ENCODE peak calls at places on chromosomes 12 and 14, in ten cellular contexts. One of them, this sample, is unnamed.
A peak's percentile ranks its signal among the peaks of the same experiment; 100 is the strongest.

GRCh38 chr14:64722842-64723447 is 18.7 kb downstream of the PLEKHG3 start:
- DNase-seq in CD4-positive, CD25-positive, alpha-beta regulatory T cell: peak; percentile 24
- DNase-seq in CD8-positive, alpha-beta memory T cell: no peak
- DNase-seq in stimulated activated CD8-positive, alpha-beta memory T cell treated with anti-CD3 and anti-CD28 coated beads, Interleukin-4, amount 100 ng/mL, for 1 hour: no peak
- DNase-seq in epithelial cell of esophagus: peak; percentile 93
- DNase-seq in fibroblast of mammary gland: no peak
- DNase-seq in fibroblast of pulmonary artery: no peak
- DNase-seq in heart left ventricle: no peak
- DNase-seq in T follicular helper cell: no peak
- DNase-seq in naive thymus-derived CD8-positive, alpha-beta T cell: no peak
- DNase-seq in this sample: peak; percentile 19

GRCh38 chr12:69756088-69756731 is 17.6 kb downstream of the RAB3IP start:
- DNase-seq in heart left ventricle: no peak
- DNase-seq in fibroblast of mammary gland: no peak
- DNase-seq in T follicular helper cell: no peak
- DNase-seq in naive thymus-derived CD8-positive, alpha-beta T cell: no peak
- DNase-seq in CD4-positive, CD25-positive, alpha-beta regulatory T cell: no peak
- DNase-seq in stimulated activated CD8-positive, alpha-beta memory T cell treated with anti-CD3 and anti-CD28 coated beads, Interleukin-4, amount 100 ng/mL, for 1 hour: no peak
- DNase-seq in CD8-positive, alpha-beta memory T cell: no peak
- DNase-seq in fibroblast of pulmonary artery: no peak
- DNase-seq in epithelial cell of esophagus: no peak
- DNase-seq in this sample: no peak

GRCh38 chr14:101186544-101186943 is 283.0 kb upstream of the RTL1 start:
- DNase-seq in T follicular helper cell: no peak
- DNase-seq in CD4-positive, CD25-positive, alpha-beta regulatory T cell: no peak
- DNase-seq in fibroblast of mammary gland: no peak
- DNase-seq in heart left ventricle: no peak
- DNase-seq in naive thymus-derived CD8-positive, alpha-beta T cell: no peak
- DNase-seq in fibroblast of pulmonary artery: no peak
- DNase-seq in stimulated activated CD8-positive, alpha-beta memory T cell treated with anti-CD3 and anti-CD28 coated beads, Interleukin-4, amount 100 ng/mL, for 1 hour: no peak
- DNase-seq in epithelial cell of esophagus: no peak
- DNase-seq in CD8-positive, alpha-beta memory T cell: no peak
- DNase-seq in this sample: no peak

GRCh38 chr12:124370851-124371250 is 76.0 kb downstream of the RFLNA start:
- DNase-seq in T follicular helper cell: no peak
- DNase-seq in stimulated activated CD8-positive, alpha-beta memory T cell treated with anti-CD3 and anti-CD28 coated beads, Interleukin-4, amount 100 ng/mL, for 1 hour: no peak
- DNase-seq in CD4-positive, CD25-positive, alpha-beta regulatory T cell: no peak
- DNase-seq in fibroblast of mammary gland: no peak
- DNase-seq in naive thymus-derived CD8-positive, alpha-beta T cell: no peak
- DNase-seq in epithelial cell of esophagus: no peak
- DNase-seq in fibroblast of pulmonary artery: no peak
- DNase-seq in heart left ventricle: no peak
- DNase-seq in CD8-positive, alpha-beta memory T cell: no peak
- DNase-seq in this sample: no peak

GRCh38 chr14:104420990-104421389 is 158.6 kb upstream of the C14orf180 start:
- DNase-seq in T follicular helper cell: no peak
- DNase-seq in CD8-positive, alpha-beta memory T cell: no peak
- DNase-seq in naive thymus-derived CD8-positive, alpha-beta T cell: no peak
- DNase-seq in epithelial cell of esophagus: no peak
- DNase-seq in heart left ventricle: no peak
- DNase-seq in stimulated activated CD8-positive, alpha-beta memory T cell treated with anti-CD3 and anti-CD28 coated beads, Interleukin-4, amount 100 ng/mL, for 1 hour: no peak
- DNase-seq in fibroblast of mammary gland: no peak
- DNase-seq in CD4-positive, CD25-positive, alpha-beta regulatory T cell: no peak
- DNase-seq in fibroblast of pulmonary artery: no peak
- DNase-seq in this sample: peak; percentile 43

GRCh38 chr12:92695577-92695976 is 7.2 kb upstream of the PLEKHG7 start:
- DNase-seq in heart left ventricle: no peak
- DNase-seq in CD4-positive, CD25-positive, alpha-beta regulatory T cell: no peak
- DNase-seq in fibroblast of mammary gland: no peak
- DNase-seq in fibroblast of pulmonary artery: no peak
- DNase-seq in naive thymus-derived CD8-positive, alpha-beta T cell: no peak
- DNase-seq in stimulated activated CD8-positive, alpha-beta memory T cell treated with anti-CD3 and anti-CD28 coated beads, Interleukin-4, amount 100 ng/mL, for 1 hour: no peak
- DNase-seq in epithelial cell of esophagus: no peak
- DNase-seq in CD8-positive, alpha-beta memory T cell: no peak
- DNase-seq in T follicular helper cell: no peak
- DNase-seq in this sample: no peak

GRCh38 chr12:122871851-122872785 is 23.8 kb downstream of the VPS37B start:
- DNase-seq in epithelial cell of esophagus: peak; percentile 92
- DNase-seq in stimulated activated CD8-positive, alpha-beta memory T cell treated with anti-CD3 and anti-CD28 coated beads, Interleukin-4, amount 100 ng/mL, for 1 hour: no peak
- DNase-seq in heart left ventricle: peak; percentile 78
- DNase-seq in fibroblast of mammary gland: peak; percentile 78
- DNase-seq in naive thymus-derived CD8-positive, alpha-beta T cell: no peak
- DNase-seq in T follicular helper cell: no peak
- DNase-seq in fibroblast of pulmonary artery: peak; percentile 72
- DNase-seq in CD4-positive, CD25-positive, alpha-beta regulatory T cell: peak; percentile 39
- DNase-seq in CD8-positive, alpha-beta memory T cell: peak; percentile 53
- DNase-seq in this sample: peak; percentile 78

GRCh38 chr12:120720234-120720968 is 5.2 kb upstream of the ACADS start:
- DNase-seq in heart left ventricle: no peak
- DNase-seq in CD4-positive, CD25-positive, alpha-beta regulatory T cell: no peak
- DNase-seq in fibroblast of pulmonary artery: peak; percentile 83
- DNase-seq in stimulated activated CD8-positive, alpha-beta memory T cell treated with anti-CD3 and anti-CD28 coated beads, Interleukin-4, amount 100 ng/mL, for 1 hour: no peak
- DNase-seq in fibroblast of mammary gland: peak; percentile 81
- DNase-seq in naive thymus-derived CD8-positive, alpha-beta T cell: no peak
- DNase-seq in CD8-positive, alpha-beta memory T cell: no peak
- DNase-seq in T follicular helper cell: no peak
- DNase-seq in epithelial cell of esophagus: peak; percentile 76
- DNase-seq in this sample: no peak

GRCh38 chr14:61749867-61750266 is 12.4 kb upstream of the SNAPC1 start:
- DNase-seq in CD4-positive, CD25-positive, alpha-beta regulatory T cell: no peak
- DNase-seq in CD8-positive, alpha-beta memory T cell: no peak
- DNase-seq in epithelial cell of esophagus: peak; percentile 41
- DNase-seq in heart left ventricle: no peak
- DNase-seq in T follicular helper cell: no peak
- DNase-seq in fibroblast of mammary gland: no peak
- DNase-seq in fibroblast of pulmonary artery: no peak
- DNase-seq in stimulated activated CD8-positive, alpha-beta memory T cell treated with anti-CD3 and anti-CD28 coated beads, Interleukin-4, amount 100 ng/mL, for 1 hour: no peak
- DNase-seq in naive thymus-derived CD8-positive, alpha-beta T cell: no peak
- DNase-seq in this sample: no peak

GRCh38 chr12:2439332-2440100 is 355.3 kb upstream of the FKBP4 start:
- DNase-seq in epithelial cell of esophagus: no peak
- DNase-seq in fibroblast of mammary gland: no peak
- DNase-seq in naive thymus-derived CD8-positive, alpha-beta T cell: no peak
- DNase-seq in fibroblast of pulmonary artery: no peak
- DNase-seq in CD8-positive, alpha-beta memory T cell: no peak
- DNase-seq in T follicular helper cell: no peak
- DNase-seq in stimulated activated CD8-positive, alpha-beta memory T cell treated with anti-CD3 and anti-CD28 coated beads, Interleukin-4, amount 100 ng/mL, for 1 hour: no peak
- DNase-seq in heart left ventricle: peak; percentile 84
- DNase-seq in CD4-positive, CD25-positive, alpha-beta regulatory T cell: no peak
- DNase-seq in this sample: no peak

GRCh38 chr14:100586153-100586519 is 1.1 kb downstream of the BEGAIN start:
- DNase-seq in fibroblast of mammary gland: no peak
- DNase-seq in heart left ventricle: peak; percentile 24
- DNase-seq in CD4-positive, CD25-positive, alpha-beta regulatory T cell: no peak
- DNase-seq in epithelial cell of esophagus: no peak
- DNase-seq in naive thymus-derived CD8-positive, alpha-beta T cell: no peak
- DNase-seq in stimulated activated CD8-positive, alpha-beta memory T cell treated with anti-CD3 and anti-CD28 coated beads, Interleukin-4, amount 100 ng/mL, for 1 hour: no peak
- DNase-seq in T follicular helper cell: no peak
- DNase-seq in fibroblast of pulmonary artery: no peak
- DNase-seq in CD8-positive, alpha-beta memory T cell: peak; percentile 41
- DNase-seq in this sample: no peak

GRCh38 chr12:9607816-9608215 is at the start of gene KLRB1:
- DNase-seq in naive thymus-derived CD8-positive, alpha-beta T cell: no peak
- DNase-seq in heart left ventricle: no peak
- DNase-seq in T follicular helper cell: no peak
- DNase-seq in fibroblast of mammary gland: no peak
- DNase-seq in fibroblast of pulmonary artery: no peak
- DNase-seq in stimulated activated CD8-positive, alpha-beta memory T cell treated with anti-CD3 and anti-CD28 coated beads, Interleukin-4, amount 100 ng/mL, for 1 hour: no peak
- DNase-seq in CD4-positive, CD25-positive, alpha-beta regulatory T cell: no peak
- DNase-seq in CD8-positive, alpha-beta memory T cell: no peak
- DNase-seq in epithelial cell of esophagus: no peak
- DNase-seq in this sample: no peak

GRCh38 chr14:21686468-21686867 is 12.8 kb upstream of the OR4E1 start:
- DNase-seq in CD4-positive, CD25-positive, alpha-beta regulatory T cell: no peak
- DNase-seq in fibroblast of mammary gland: peak; percentile 2
- DNase-seq in naive thymus-derived CD8-positive, alpha-beta T cell: no peak
- DNase-seq in stimulated activated CD8-positive, alpha-beta memory T cell treated with anti-CD3 and anti-CD28 coated beads, Interleukin-4, amount 100 ng/mL, for 1 hour: no peak
- DNase-seq in T follicular helper cell: no peak
- DNase-seq in epithelial cell of esophagus: no peak
- DNase-seq in fibroblast of pulmonary artery: no peak
- DNase-seq in CD8-positive, alpha-beta memory T cell: no peak
- DNase-seq in heart left ventricle: no peak
- DNase-seq in this sample: no peak

GRCh38 chr14:24734917-24735500 is 101.0 kb upstream of the GZMB start:
- DNase-seq in fibroblast of mammary gland: peak; percentile 82
- DNase-seq in naive thymus-derived CD8-positive, alpha-beta T cell: no peak
- DNase-seq in epithelial cell of esophagus: peak; percentile 81
- DNase-seq in heart left ventricle: peak; percentile 30
- DNase-seq in CD4-positive, CD25-positive, alpha-beta regulatory T cell: no peak
- DNase-seq in T follicular helper cell: no peak
- DNase-seq in CD8-positive, alpha-beta memory T cell: no peak
- DNase-seq in stimulated activated CD8-positive, alpha-beta memory T cell treated with anti-CD3 and anti-CD28 coated beads, Interleukin-4, amount 100 ng/mL, for 1 hour: no peak
- DNase-seq in fibroblast of pulmonary artery: peak; percentile 82
- DNase-seq in this sample: no peak

GRCh38 chr12:24845615-24846014 is 103.3 kb downstream of the BCAT1 start:
- DNase-seq in heart left ventricle: no peak
- DNase-seq in stimulated activated CD8-positive, alpha-beta memory T cell treated with anti-CD3 and anti-CD28 coated beads, Interleukin-4, amount 100 ng/mL, for 1 hour: no peak
- DNase-seq in T follicular helper cell: no peak
- DNase-seq in CD4-positive, CD25-positive, alpha-beta regulatory T cell: no peak
- DNase-seq in naive thymus-derived CD8-positive, alpha-beta T cell: no peak
- DNase-seq in fibroblast of pulmonary artery: no peak
- DNase-seq in fibroblast of mammary gland: peak; percentile 56
- DNase-seq in CD8-positive, alpha-beta memory T cell: no peak
- DNase-seq in epithelial cell of esophagus: peak; percentile 49
- DNase-seq in this sample: no peak

GRCh38 chr12:74242088-74242487 is 295.5 kb upstream of the ATXN7L3B start:
- DNase-seq in CD8-positive, alpha-beta memory T cell: no peak
- DNase-seq in T follicular helper cell: no peak
- DNase-seq in naive thymus-derived CD8-positive, alpha-beta T cell: no peak
- DNase-seq in fibroblast of pulmonary artery: no peak
- DNase-seq in heart left ventricle: no peak
- DNase-seq in CD4-positive, CD25-positive, alpha-beta regulatory T cell: no peak
- DNase-seq in fibroblast of mammary gland: no peak
- DNase-seq in epithelial cell of esophagus: no peak
- DNase-seq in stimulated activated CD8-positive, alpha-beta memory T cell treated with anti-CD3 and anti-CD28 coated beads, Interleukin-4, amount 100 ng/mL, for 1 hour: no peak
- DNase-seq in this sample: no peak

GRCh38 chr14:71498151-71498734 is 434.0 kb upstream of the RGS6 start:
- DNase-seq in stimulated activated CD8-positive, alpha-beta memory T cell treated with anti-CD3 and anti-CD28 coated beads, Interleukin-4, amount 100 ng/mL, for 1 hour: no peak
- DNase-seq in epithelial cell of esophagus: no peak
- DNase-seq in fibroblast of mammary gland: peak; percentile 40
- DNase-seq in naive thymus-derived CD8-positive, alpha-beta T cell: no peak
- DNase-seq in heart left ventricle: no peak
- DNase-seq in CD8-positive, alpha-beta memory T cell: no peak
- DNase-seq in fibroblast of pulmonary artery: peak; percentile 31
- DNase-seq in CD4-positive, CD25-positive, alpha-beta regulatory T cell: no peak
- DNase-seq in T follicular helper cell: no peak
- DNase-seq in this sample: no peak

GRCh38 chr12:91414147-91414546 is 231.5 kb upstream of the DCN start:
- DNase-seq in CD4-positive, CD25-positive, alpha-beta regulatory T cell: no peak
- DNase-seq in T follicular helper cell: no peak
- DNase-seq in fibroblast of pulmonary artery: no peak
- DNase-seq in heart left ventricle: no peak
- DNase-seq in naive thymus-derived CD8-positive, alpha-beta T cell: no peak
- DNase-seq in epithelial cell of esophagus: no peak
- DNase-seq in stimulated activated CD8-positive, alpha-beta memory T cell treated with anti-CD3 and anti-CD28 coated beads, Interleukin-4, amount 100 ng/mL, for 1 hour: no peak
- DNase-seq in CD8-positive, alpha-beta memory T cell: no peak
- DNase-seq in fibroblast of mammary gland: no peak
- DNase-seq in this sample: no peak

GRCh38 chr14:54258382-54258781 is 138.4 kb upstream of the CDKN3 start:
- DNase-seq in epithelial cell of esophagus: no peak
- DNase-seq in fibroblast of pulmonary artery: no peak
- DNase-seq in T follicular helper cell: no peak
- DNase-seq in CD4-positive, CD25-positive, alpha-beta regulatory T cell: no peak
- DNase-seq in CD8-positive, alpha-beta memory T cell: no peak
- DNase-seq in fibroblast of mammary gland: no peak
- DNase-seq in heart left ventricle: no peak
- DNase-seq in stimulated activated CD8-positive, alpha-beta memory T cell treated with anti-CD3 and anti-CD28 coated beads, Interleukin-4, amount 100 ng/mL, for 1 hour: no peak
- DNase-seq in naive thymus-derived CD8-positive, alpha-beta T cell: no peak
- DNase-seq in this sample: no peak

GRCh38 chr12:67430708-67431335 is 161.7 kb downstream of the CAND1 start:
- DNase-seq in epithelial cell of esophagus: no peak
- DNase-seq in CD4-positive, CD25-positive, alpha-beta regulatory T cell: no peak
- DNase-seq in fibroblast of pulmonary artery: peak; percentile 50
- DNase-seq in naive thymus-derived CD8-positive, alpha-beta T cell: no peak
- DNase-seq in heart left ventricle: peak; percentile 81
- DNase-seq in T follicular helper cell: no peak
- DNase-seq in stimulated activated CD8-positive, alpha-beta memory T cell treated with anti-CD3 and anti-CD28 coated beads, Interleukin-4, amount 100 ng/mL, for 1 hour: no peak
- DNase-seq in fibroblast of mammary gland: peak; percentile 44
- DNase-seq in CD8-positive, alpha-beta memory T cell: no peak
- DNase-seq in this sample: no peak

GRCh38 chr14:63974176-63974575 is 121.4 kb downstream of the SYNE2 start:
- DNase-seq in stimulated activated CD8-positive, alpha-beta memory T cell treated with anti-CD3 and anti-CD28 coated beads, Interleukin-4, amount 100 ng/mL, for 1 hour: no peak
- DNase-seq in T follicular helper cell: no peak
- DNase-seq in heart left ventricle: no peak
- DNase-seq in CD4-positive, CD25-positive, alpha-beta regulatory T cell: no peak
- DNase-seq in fibroblast of mammary gland: no peak
- DNase-seq in naive thymus-derived CD8-positive, alpha-beta T cell: no peak
- DNase-seq in fibroblast of pulmonary artery: no peak
- DNase-seq in CD8-positive, alpha-beta memory T cell: no peak
- DNase-seq in epithelial cell of esophagus: no peak
- DNase-seq in this sample: no peak

GRCh38 chr14:51294951-51295350 is 54.9 kb downstream of the TMX1 start:
- DNase-seq in CD4-positive, CD25-positive, alpha-beta regulatory T cell: no peak
- DNase-seq in CD8-positive, alpha-beta memory T cell: no peak
- DNase-seq in fibroblast of pulmonary artery: no peak
- DNase-seq in T follicular helper cell: no peak
- DNase-seq in stimulated activated CD8-positive, alpha-beta memory T cell treated with anti-CD3 and anti-CD28 coated beads, Interleukin-4, amount 100 ng/mL, for 1 hour: no peak
- DNase-seq in fibroblast of mammary gland: peak; percentile 40
- DNase-seq in naive thymus-derived CD8-positive, alpha-beta T cell: no peak
- DNase-seq in heart left ventricle: no peak
- DNase-seq in epithelial cell of esophagus: no peak
- DNase-seq in this sample: no peak

GRCh38 chr14:76844223-76844622 is 18.0 kb downstream of the LRRC74A start:
- DNase-seq in CD8-positive, alpha-beta memory T cell: peak; percentile 69
- DNase-seq in fibroblast of mammary gland: peak; percentile 61
- DNase-seq in heart left ventricle: peak; percentile 80
- DNase-seq in epithelial cell of esophagus: peak; percentile 30
- DNase-seq in CD4-positive, CD25-positive, alpha-beta regulatory T cell: peak; percentile 55
- DNase-seq in T follicular helper cell: peak; percentile 36
- DNase-seq in naive thymus-derived CD8-positive, alpha-beta T cell: peak; percentile 41
- DNase-seq in fibroblast of pulmonary artery: peak; percentile 86
- DNase-seq in stimulated activated CD8-positive, alpha-beta memory T cell treated with anti-CD3 and anti-CD28 coated beads, Interleukin-4, amount 100 ng/mL, for 1 hour: peak; percentile 24
- DNase-seq in this sample: no peak

GRCh38 chr12:13124661-13125505 is 21.4 kb upstream of the GSG1 start:
- DNase-seq in CD4-positive, CD25-positive, alpha-beta regulatory T cell: no peak
- DNase-seq in fibroblast of mammary gland: peak; percentile 40
- DNase-seq in fibroblast of pulmonary artery: peak; percentile 83
- DNase-seq in T follicular helper cell: no peak
- DNase-seq in stimulated activated CD8-positive, alpha-beta memory T cell treated with anti-CD3 and anti-CD28 coated beads, Interleukin-4, amount 100 ng/mL, for 1 hour: no peak
- DNase-seq in naive thymus-derived CD8-positive, alpha-beta T cell: no peak
- DNase-seq in heart left ventricle: no peak
- DNase-seq in epithelial cell of esophagus: peak; percentile 78
- DNase-seq in CD8-positive, alpha-beta memory T cell: no peak
- DNase-seq in this sample: no peak

GRCh38 chr12:4148418-4149056 is 125.0 kb upstream of the CCND2 start:
- DNase-seq in stimulated activated CD8-positive, alpha-beta memory T cell treated with anti-CD3 and anti-CD28 coated beads, Interleukin-4, amount 100 ng/mL, for 1 hour: peak; percentile 35
- DNase-seq in epithelial cell of esophagus: peak; percentile 29
- DNase-seq in fibroblast of mammary gland: no peak
- DNase-seq in CD8-positive, alpha-beta memory T cell: peak; percentile 67
- DNase-seq in fibroblast of pulmonary artery: no peak
- DNase-seq in naive thymus-derived CD8-positive, alpha-beta T cell: no peak
- DNase-seq in T follicular helper cell: no peak
- DNase-seq in CD4-positive, CD25-positive, alpha-beta regulatory T cell: peak; percentile 53
- DNase-seq in heart left ventricle: peak; percentile 70
- DNase-seq in this sample: peak; percentile 89

GRCh38 chr14:37246427-37246829 is 48.7 kb downstream of the MIPOL1 start:
- DNase-seq in fibroblast of pulmonary artery: peak; percentile 75
- DNase-seq in CD8-positive, alpha-beta memory T cell: no peak
- DNase-seq in heart left ventricle: no peak
- DNase-seq in CD4-positive, CD25-positive, alpha-beta regulatory T cell: no peak
- DNase-seq in T follicular helper cell: no peak
- DNase-seq in naive thymus-derived CD8-positive, alpha-beta T cell: no peak
- DNase-seq in stimulated activated CD8-positive, alpha-beta memory T cell treated with anti-CD3 and anti-CD28 coated beads, Interleukin-4, amount 100 ng/mL, for 1 hour: no peak
- DNase-seq in epithelial cell of esophagus: peak; percentile 64
- DNase-seq in fibroblast of mammary gland: peak; percentile 70
- DNase-seq in this sample: no peak

GRCh38 chr12:76413121-76413520 is 64.9 kb upstream of the BBS10 start:
- DNase-seq in epithelial cell of esophagus: peak; percentile 77
- DNase-seq in stimulated activated CD8-positive, alpha-beta memory T cell treated with anti-CD3 and anti-CD28 coated beads, Interleukin-4, amount 100 ng/mL, for 1 hour: no peak
- DNase-seq in CD4-positive, CD25-positive, alpha-beta regulatory T cell: no peak
- DNase-seq in heart left ventricle: no peak
- DNase-seq in CD8-positive, alpha-beta memory T cell: no peak
- DNase-seq in naive thymus-derived CD8-positive, alpha-beta T cell: no peak
- DNase-seq in T follicular helper cell: no peak
- DNase-seq in fibroblast of mammary gland: no peak
- DNase-seq in fibroblast of pulmonary artery: no peak
- DNase-seq in this sample: no peak

GRCh38 chr14:68966872-68967301 is 12.2 kb downstream of the ACTN1 start:
- DNase-seq in fibroblast of mammary gland: no peak
- DNase-seq in fibroblast of pulmonary artery: no peak
- DNase-seq in stimulated activated CD8-positive, alpha-beta memory T cell treated with anti-CD3 and anti-CD28 coated beads, Interleukin-4, amount 100 ng/mL, for 1 hour: no peak
- DNase-seq in heart left ventricle: no peak
- DNase-seq in CD4-positive, CD25-positive, alpha-beta regulatory T cell: no peak
- DNase-seq in naive thymus-derived CD8-positive, alpha-beta T cell: no peak
- DNase-seq in CD8-positive, alpha-beta memory T cell: no peak
- DNase-seq in T follicular helper cell: no peak
- DNase-seq in epithelial cell of esophagus: no peak
- DNase-seq in this sample: no peak